ENCODE peak calls at places on chromosome 18, in seven cellular contexts. One of them, this sample, is unnamed.

GRCh38 chr18:29176681-29177080 is 999.8 kb upstream of the CDH2 start:
- DNase-seq in body of pancreas: no peak
- DNase-seq in breast epithelium: no peak
- DNase-seq in right lobe of liver: no peak
- DNase-seq in ovary: no peak
- DNase-seq in stomach: no peak
- DNase-seq in gastrocnemius medialis: no peak
- DNase-seq in this sample: no peak

GRCh38 chr18:7914834-7915670 is 347.9 kb downstream of the PTPRM start:
- DNase-seq in body of pancreas: no peak
- DNase-seq in breast epithelium: no peak
- DNase-seq in right lobe of liver: no peak
- DNase-seq in ovary: no peak
- DNase-seq in stomach: no peak
- DNase-seq in gastrocnemius medialis: no peak
- DNase-seq in this sample: no peak

GRCh38 chr18:43159091-43159490 is 43.6 kb upstream of the RIT2 start:
- DNase-seq in body of pancreas: peak; percentile 8
- DNase-seq in breast epithelium: no peak
- DNase-seq in right lobe of liver: no peak
- DNase-seq in ovary: no peak
- DNase-seq in stomach: no peak
- DNase-seq in gastrocnemius medialis: no peak
- DNase-seq in this sample: no peak

GRCh38 chr18:5464241-5464640 is 79.6 kb downstream of the EPB41L3 start:
- DNase-seq in body of pancreas: no peak
- DNase-seq in breast epithelium: no peak
- DNase-seq in right lobe of liver: no peak
- DNase-seq in ovary: no peak
- DNase-seq in stomach: no peak
- DNase-seq in gastrocnemius medialis: no peak
- DNase-seq in this sample: no peak

GRCh38 chr18:77119851-77120491 is 12.6 kb downstream of the MBP start:
- DNase-seq in body of pancreas: no peak
- DNase-seq in breast epithelium: no peak
- DNase-seq in right lobe of liver: no peak
- DNase-seq in ovary: no peak
- DNase-seq in stomach: no peak
- DNase-seq in gastrocnemius medialis: no peak
- DNase-seq in this sample: no peak

GRCh38 chr18:24947521-24948305 is 404.3 kb downstream of the ZNF521 start:
- DNase-seq in body of pancreas: no peak
- DNase-seq in breast epithelium: no peak
- DNase-seq in right lobe of liver: no peak
- DNase-seq in ovary: no peak
- DNase-seq in stomach: no peak
- DNase-seq in gastrocnemius medialis: no peak
- DNase-seq in this sample: no peak

GRCh38 chr18:74994502-74995403 is 214.2 kb downstream of the PTGR3 start:
- DNase-seq in body of pancreas: no peak
- DNase-seq in breast epithelium: no peak
- DNase-seq in right lobe of liver: no peak
- DNase-seq in ovary: no peak
- DNase-seq in stomach: no peak
- DNase-seq in gastrocnemius medialis: no peak
- DNase-seq in this sample: no peak

GRCh38 chr18:75408554-75409506 is 18.7 kb downstream of the SMIM21 start:
- DNase-seq in body of pancreas: no peak
- DNase-seq in breast epithelium: no peak
- DNase-seq in right lobe of liver: no peak
- DNase-seq in ovary: no peak
- DNase-seq in stomach: no peak
- DNase-seq in gastrocnemius medialis: no peak
- DNase-seq in this sample: no peak

GRCh38 chr18:6920099-6920955 is 190.8 kb downstream of the ARHGAP28 start:
- DNase-seq in body of pancreas: peak; percentile 82
- DNase-seq in breast epithelium: no peak
- DNase-seq in right lobe of liver: no peak
- DNase-seq in ovary: peak; percentile 25
- DNase-seq in stomach: peak; percentile 77
- DNase-seq in gastrocnemius medialis: no peak
- DNase-seq in this sample: peak; percentile 17

GRCh38 chr18:24979223-24979622 is 372.7 kb downstream of the ZNF521 start:
- DNase-seq in body of pancreas: no peak
- DNase-seq in breast epithelium: no peak
- DNase-seq in right lobe of liver: no peak
- DNase-seq in ovary: no peak
- DNase-seq in stomach: no peak
- DNase-seq in gastrocnemius medialis: no peak
- DNase-seq in this sample: no peak

GRCh38 chr18:5895886-5896740 is 791 bp upstream of the TMEM200C start:
- DNase-seq in body of pancreas: peak; percentile 27
- DNase-seq in breast epithelium: peak; percentile 44
- DNase-seq in right lobe of liver: peak; percentile 39
- DNase-seq in ovary: peak; percentile 51
- DNase-seq in stomach: no peak
- DNase-seq in gastrocnemius medialis: no peak
- DNase-seq in this sample: peak; percentile 23

GRCh38 chr18:50832754-50833153 is 12.9 kb upstream of the MRO start:
- DNase-seq in body of pancreas: no peak
- DNase-seq in breast epithelium: no peak
- DNase-seq in right lobe of liver: no peak
- DNase-seq in ovary: no peak
- DNase-seq in stomach: no peak
- DNase-seq in gastrocnemius medialis: no peak
- DNase-seq in this sample: no peak

GRCh38 chr18:76565238-76566173 is 70.5 kb upstream of the ZNF516 start:
- DNase-seq in body of pancreas: peak; percentile 79
- DNase-seq in breast epithelium: peak; percentile 74
- DNase-seq in right lobe of liver: peak; percentile 55
- DNase-seq in ovary: peak; percentile 76
- DNase-seq in stomach: peak; percentile 66
- DNase-seq in gastrocnemius medialis: peak; percentile 69
- DNase-seq in this sample: no peak

GRCh38 chr18:51666717-51667320 is 469.3 kb upstream of the MEX3C start:
- DNase-seq in body of pancreas: peak; percentile 56
- DNase-seq in breast epithelium: no peak
- DNase-seq in right lobe of liver: peak; percentile 34
- DNase-seq in ovary: no peak
- DNase-seq in stomach: peak; percentile 31
- DNase-seq in gastrocnemius medialis: no peak
- DNase-seq in this sample: no peak

GRCh38 chr18:3306391-3306790 is 44.5 kb downstream of the MYL12B start:
- DNase-seq in body of pancreas: no peak
- DNase-seq in breast epithelium: no peak
- DNase-seq in right lobe of liver: no peak
- DNase-seq in ovary: no peak
- DNase-seq in stomach: no peak
- DNase-seq in gastrocnemius medialis: no peak
- DNase-seq in this sample: no peak

GRCh38 chr18:68694316-68694715 is 20.6 kb downstream of the TMX3 start:
- DNase-seq in body of pancreas: no peak
- DNase-seq in breast epithelium: no peak
- DNase-seq in right lobe of liver: no peak
- DNase-seq in ovary: no peak
- DNase-seq in stomach: no peak
- DNase-seq in gastrocnemius medialis: no peak
- DNase-seq in this sample: no peak

GRCh38 chr18:37252854-37253396 is 312.7 kb downstream of the CELF4 start:
- DNase-seq in body of pancreas: peak; percentile 28
- DNase-seq in breast epithelium: no peak
- DNase-seq in right lobe of liver: no peak
- DNase-seq in ovary: no peak
- DNase-seq in stomach: no peak
- DNase-seq in gastrocnemius medialis: no peak
- DNase-seq in this sample: no peak

DNA sequence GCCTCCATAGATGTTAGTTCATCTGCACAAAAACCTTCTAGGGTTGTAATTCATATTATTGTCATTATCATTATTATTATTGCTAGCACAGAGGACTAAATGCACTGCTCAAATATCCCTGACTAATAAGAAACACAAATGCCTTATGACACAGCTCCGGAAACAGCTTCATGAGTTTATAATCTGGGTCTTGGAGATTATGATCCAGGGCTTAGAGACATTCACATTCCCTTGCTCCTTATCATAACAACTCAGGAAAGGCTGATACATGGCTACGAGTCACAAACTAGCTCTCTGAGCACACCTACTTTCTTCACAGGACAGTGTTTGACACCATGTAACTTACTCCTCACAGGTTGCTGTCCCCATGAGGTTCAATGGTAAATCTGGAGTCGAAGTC is 102.2 kb upstream of the TTC39C start:
- DNase-seq in body of pancreas: no peak
- DNase-seq in breast epithelium: no peak
- DNase-seq in right lobe of liver: no peak
- DNase-seq in ovary: no peak
- DNase-seq in stomach: no peak
- DNase-seq in gastrocnemius medialis: no peak
- DNase-seq in this sample: no peak
- TF ChIP-seq POLR2A in body of pancreas: no peak
- TF ChIP-seq POLR2A in breast epithelium: no peak
- TF ChIP-seq POLR2A in right lobe of liver: no peak
- TF ChIP-seq POLR2A in ovary: no peak
- TF ChIP-seq POLR2A in stomach: no peak
- TF ChIP-seq POLR2A in gastrocnemius medialis: no peak
- TF ChIP-seq POLR2A in this sample: no peak

GRCh38 chr18:58671122-58671940 is at the start of gene MALT1:
- DNase-seq in body of pancreas: peak; percentile 95
- DNase-seq in breast epithelium: peak; percentile 88
- DNase-seq in right lobe of liver: peak; percentile 96
- DNase-seq in ovary: peak; percentile 91
- DNase-seq in stomach: peak; percentile 96
- DNase-seq in gastrocnemius medialis: peak; percentile 88
- DNase-seq in this sample: peak; percentile 81

GRCh38 chr18:58669731-58670379 is 1.4 kb upstream of the MALT1 start:
- DNase-seq in body of pancreas: no peak
- DNase-seq in breast epithelium: no peak
- DNase-seq in right lobe of liver: no peak
- DNase-seq in ovary: no peak
- DNase-seq in stomach: no peak
- DNase-seq in gastrocnemius medialis: no peak
- DNase-seq in this sample: no peak

GRCh38 chr18:58671941-58672565 is 788 bp downstream of the MALT1 start:
- DNase-seq in body of pancreas: no peak
- DNase-seq in breast epithelium: no peak
- DNase-seq in right lobe of liver: no peak
- DNase-seq in ovary: no peak
- DNase-seq in stomach: peak; percentile 52
- DNase-seq in gastrocnemius medialis: no peak
- DNase-seq in this sample: peak; percentile 27

GRCh38 chr18:58668897-58669296 is 2.4 kb upstream of the MALT1 start:
- DNase-seq in body of pancreas: no peak
- DNase-seq in breast epithelium: no peak
- DNase-seq in right lobe of liver: no peak
- DNase-seq in ovary: no peak
- DNase-seq in stomach: no peak
- DNase-seq in gastrocnemius medialis: no peak
- DNase-seq in this sample: no peak

DNA sequence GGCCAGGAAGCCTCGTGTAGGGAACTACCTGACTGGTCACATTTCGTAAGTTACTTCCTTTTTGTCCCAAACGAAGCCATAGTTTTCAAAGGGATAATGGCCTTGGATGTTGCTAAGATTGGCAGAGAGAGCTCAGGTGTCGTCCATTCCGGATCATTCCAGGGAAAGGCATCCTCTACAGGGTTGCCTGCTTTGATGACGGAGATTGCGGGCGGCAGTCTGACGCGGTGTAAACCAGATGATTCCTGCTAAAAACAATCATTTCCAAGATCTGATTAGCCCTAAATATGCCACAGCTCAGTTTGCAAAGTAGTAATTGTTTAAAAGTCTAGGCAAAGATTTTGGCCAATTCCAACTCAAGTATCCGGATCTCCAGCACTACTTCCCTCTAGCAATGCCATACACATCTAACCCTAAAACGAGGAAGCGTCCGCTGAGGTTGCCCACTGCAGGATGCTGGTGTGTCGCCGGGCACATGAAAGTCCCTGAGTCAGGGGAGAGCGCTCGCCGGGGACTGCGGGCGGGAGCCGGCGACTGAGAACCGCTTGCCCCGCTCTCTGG is 624 bp upstream of the MALT1 start:
- DNase-seq in body of pancreas: no peak
- DNase-seq in breast epithelium: no peak
- DNase-seq in right lobe of liver: no peak
- DNase-seq in ovary: no peak
- DNase-seq in stomach: no peak
- DNase-seq in gastrocnemius medialis: no peak
- DNase-seq in this sample: no peak
- TF ChIP-seq POLR2A in body of pancreas: no peak
- TF ChIP-seq POLR2A in breast epithelium: no peak
- TF ChIP-seq POLR2A in right lobe of liver: no peak
- TF ChIP-seq POLR2A in ovary: no peak
- TF ChIP-seq POLR2A in stomach: no peak
- TF ChIP-seq POLR2A in gastrocnemius medialis: no peak
- TF ChIP-seq POLR2A in this sample: no peak

DNA sequence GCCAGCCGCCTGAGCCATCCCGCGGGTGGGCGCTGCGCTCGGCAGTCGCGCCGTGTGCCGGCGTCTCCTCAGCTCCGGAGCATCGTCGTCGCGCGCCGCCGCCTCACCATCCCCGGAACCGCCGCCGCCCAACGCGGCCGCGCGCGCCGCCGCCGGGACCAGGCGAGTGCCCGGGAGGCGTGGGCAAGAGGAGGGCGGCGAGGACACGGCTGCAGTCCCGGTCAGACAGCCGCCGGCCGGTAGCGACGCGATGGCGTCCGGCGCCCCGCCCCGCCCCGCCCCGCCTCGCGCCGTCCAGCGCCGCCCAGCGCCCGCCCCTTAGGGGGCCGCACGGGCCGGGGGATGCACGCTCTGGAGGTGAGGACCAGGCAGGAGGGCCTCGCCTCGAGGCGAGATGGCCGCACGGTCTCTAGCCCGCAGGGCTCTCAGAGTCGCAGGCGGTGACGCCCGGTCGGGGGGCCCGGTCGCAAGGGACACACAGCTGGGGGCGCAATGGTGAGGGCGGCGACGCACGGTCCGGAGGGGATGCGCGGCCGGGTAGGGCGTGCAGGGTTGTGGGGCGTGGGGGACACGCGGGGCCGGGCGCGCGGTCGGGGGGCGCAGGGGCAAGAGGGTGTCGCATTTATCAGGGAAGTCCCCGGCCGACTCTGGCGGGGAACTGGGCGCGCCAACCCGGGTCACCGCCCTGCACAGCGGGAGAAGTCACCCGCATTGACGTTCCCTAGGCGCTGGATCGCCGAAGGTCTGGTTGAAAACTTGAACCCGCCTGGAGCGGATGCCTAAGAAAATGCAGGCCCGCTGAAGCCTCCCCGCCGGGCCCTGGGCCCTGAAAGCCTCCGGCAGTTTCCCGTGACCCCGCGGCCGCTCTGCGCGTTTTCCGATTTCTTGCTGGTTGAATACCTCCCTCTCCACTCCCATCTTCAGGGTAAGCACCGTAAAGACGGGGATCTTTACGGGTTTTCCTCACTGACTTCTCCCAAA is at the start of gene SPIRE1:
- DNase-seq in body of pancreas: peak; percentile 80
- DNase-seq in breast epithelium: peak; percentile 28
- DNase-seq in right lobe of liver: peak; percentile 85
- DNase-seq in ovary: peak; percentile 57
- DNase-seq in stomach: peak; percentile 76
- DNase-seq in gastrocnemius medialis: peak; percentile 67
- DNase-seq in this sample: peak; percentile 32
- TF ChIP-seq POLR2A in body of pancreas: peak; percentile 65
- TF ChIP-seq POLR2A in breast epithelium: no peak
- TF ChIP-seq POLR2A in right lobe of liver: peak; percentile 46
- TF ChIP-seq POLR2A in ovary: peak; percentile 36
- TF ChIP-seq POLR2A in stomach: no peak
- TF ChIP-seq POLR2A in gastrocnemius medialis: peak; percentile 79
- TF ChIP-seq POLR2A in this sample: no peak

GRCh38 chr18:44759925-44760342 is 79.2 kb downstream of the SETBP1 start:
- DNase-seq in body of pancreas: no peak
- DNase-seq in breast epithelium: no peak
- DNase-seq in right lobe of liver: no peak
- DNase-seq in ovary: no peak
- DNase-seq in stomach: no peak
- DNase-seq in gastrocnemius medialis: no peak
- DNase-seq in this sample: no peak
- TF ChIP-seq POLR2A in body of pancreas: no peak
- TF ChIP-seq POLR2A in breast epithelium: no peak
- TF ChIP-seq POLR2A in right lobe of liver: no peak
- TF ChIP-seq POLR2A in ovary: no peak
- TF ChIP-seq POLR2A in stomach: no peak
- TF ChIP-seq POLR2A in gastrocnemius medialis: no peak
- TF ChIP-seq POLR2A in this sample: peak; percentile 36

This sample was measured in GM12892.